ENCODE peak calls at places on chromosomes 2 and 18, in nine cellular contexts. Z is neural progenitor cell, B is HCT116, J is GM23338, U is keratinocyte, K is endothelial cell of umbilical vein, N is fibroblast of lung, R is astrocyte, Q is hepatocyte. Y is an unnamed sample.

GRCh38 chr2:201806442-201806841 is at the start of gene CDK15:
- DNase-seq in Z (no peak), B (no peak), J (no peak), U (no peak), K (no peak), N (peak), R (peak), Q (peak), Y (no peak)

GRCh38 chr2:145812163-145812554 is 1292.2 kb upstream of the ZEB2 start:
- DNase-seq in Z (no peak), B (no peak), J (no peak), U (no peak), K (peak), N (no peak), R (peak), Q (no peak), Y (no peak)

GRCh38 chr2:125172181-125172580 is 1147.1 kb downstream of the CNTNAP5 start:
- DNase-seq in Z (no peak), B (no peak), J (no peak), U (no peak), K (no peak), N (peak), R (peak), Q (no peak), Y (no peak)

GRCh38 chr18:56563568-56563967 is 74.8 kb downstream of the TXNL1 start:
- DNase-seq in Z (peak), B (peak), J (peak), U (no peak), K (no peak), N (no peak), R (no peak), Q (no peak), Y (no peak)

GRCh38 chr2:212330263-212330662 is 208.3 kb downstream of the ERBB4 start:
- DNase-seq in Z (no peak), B (no peak), J (no peak), U (no peak), K (no peak), N (no peak), R (no peak), Q (no peak), Y (no peak)

GRCh38 chr2:219634171-219634940 is 6.9 kb downstream of the SLC4A3 start:
- DNase-seq in Z (no peak), B (no peak), J (no peak), U (no peak), K (no peak), N (no peak), R (no peak), Q (no peak), Y (no peak)

GRCh38 chr2:3344897-3345296 is 32.7 kb downstream of the EIPR1 start:
- DNase-seq in Z (no peak), B (no peak), J (no peak), U (no peak), K (no peak), N (no peak), R (no peak), Q (no peak), Y (no peak)

GRCh38 chr2:240435457-240435954 is at the start of gene GPC1:
- DNase-seq in Z (peak), B (peak), J (peak), U (no peak), K (peak), N (peak), R (peak), Q (peak), Y (peak)

GRCh38 chr2:126976721-126977328 is 78.1 kb downstream of the TEX51 start:
- DNase-seq in Z (peak), B (no peak), J (no peak), U (no peak), K (no peak), N (no peak), R (no peak), Q (no peak), Y (no peak)

GRCh38 chr2:29187926-29188325 is 72.7 kb downstream of the CLIP4 start:
- DNase-seq in Z (no peak), B (no peak), J (no peak), U (no peak), K (no peak), N (peak), R (peak), Q (no peak), Y (peak)

GRCh38 chr2:239735131-239735828 is 289.9 kb downstream of the NDUFA10 start:
- DNase-seq in Z (peak), B (no peak), J (peak), U (no peak), K (no peak), N (no peak), R (no peak), Q (no peak), Y (no peak)

GRCh38 chr2:83705146-83705545 is 753.9 kb downstream of the SUCLG1 start:
- DNase-seq in Z (no peak), B (no peak), J (no peak), U (no peak), K (no peak), N (no peak), R (no peak), Q (no peak), Y (no peak)

GRCh38 chr2:230715201-230715600 is 2.6 kb downstream of the CAB39 start:
- DNase-seq in Z (no peak), B (no peak), J (no peak), U (no peak), K (peak), N (peak), R (peak), Q (no peak), Y (no peak)

GRCh38 chr2:101308432-101309210 is at the start of gene RNF149:
- DNase-seq in Z (peak), B (peak), J (peak), U (peak), K (peak), N (peak), R (peak), Q (peak), Y (peak)

GRCh38 chr18:6060149-6060548 is 164.8 kb upstream of the TMEM200C start:
- DNase-seq in Z (no peak), B (no peak), J (no peak), U (no peak), K (no peak), N (no peak), R (no peak), Q (no peak), Y (no peak)

GRCh38 chr2:127910415-127910814 is 24.7 kb upstream of the AMMECR1L start:
- DNase-seq in Z (no peak), B (no peak), J (no peak), U (no peak), K (no peak), N (no peak), R (no peak), Q (no peak), Y (no peak)

GRCh38 chr2:39356922-39357639 is 80.0 kb downstream of the MAP4K3 start:
- DNase-seq in Z (no peak), B (no peak), J (no peak), U (no peak), K (no peak), N (no peak), R (no peak), Q (no peak), Y (no peak)

GRCh38 chr2:172207916-172208315 is 105.2 kb upstream of the DLX2 start:
- DNase-seq in Z (no peak), B (no peak), J (no peak), U (no peak), K (no peak), N (peak), R (no peak), Q (peak), Y (no peak)

GRCh38 chr2:71151620-71152019 is 21.2 kb downstream of the MPHOSPH10 start:
- DNase-seq in Z (no peak), B (no peak), J (no peak), U (no peak), K (no peak), N (no peak), R (no peak), Q (no peak), Y (no peak)

GRCh38 chr18:36441872-36442271 is 144.4 kb downstream of the FHOD3 start:
- DNase-seq in Z (no peak), B (no peak), J (no peak), U (no peak), K (peak), N (peak), R (peak), Q (no peak), Y (peak)

GRCh38 chr2:127661072-127661618 is 14.2 kb downstream of the LIMS2 start:
- DNase-seq in Z (no peak), B (no peak), J (no peak), U (no peak), K (no peak), N (no peak), R (peak), Q (no peak), Y (no peak)

GRCh38 chr2:68737717-68738116 is 3.1 kb downstream of the ARHGAP25 start:
- DNase-seq in Z (no peak), B (no peak), J (no peak), U (no peak), K (no peak), N (no peak), R (no peak), Q (no peak), Y (no peak)

GRCh38 chr2:66548422-66548821 is 113.5 kb downstream of the MEIS1 start:
- DNase-seq in Z (no peak), B (no peak), J (no peak), U (no peak), K (no peak), N (no peak), R (no peak), Q (no peak), Y (no peak)

GRCh38 chr2:202064206-202064880 is 8.7 kb upstream of the KIAA2012 start:
- DNase-seq in Z (peak), B (no peak), J (peak), U (no peak), K (no peak), N (peak), R (peak), Q (peak), Y (peak)

GRCh38 chr2:180572346-180572745 is 408.1 kb upstream of the UBE2E3 start:
- DNase-seq in Z (no peak), B (no peak), J (no peak), U (no peak), K (no peak), N (peak), R (no peak), Q (no peak), Y (no peak)

GRCh38 chr2:190546734-190547133 is 12.2 kb upstream of the NEMP2 start:
- DNase-seq in Z (no peak), B (no peak), J (no peak), U (no peak), K (no peak), N (no peak), R (no peak), Q (no peak), Y (no peak)

GRCh38 chr2:190550137-190550536 is 15.6 kb upstream of the NEMP2 start:
- DNase-seq in Z (no peak), B (no peak), J (peak), U (no peak), K (no peak), N (no peak), R (no peak), Q (no peak), Y (no peak)

GRCh38 chr2:190545082-190545481 is 10.6 kb upstream of the NEMP2 start:
- DNase-seq in Z (no peak), B (no peak), J (no peak), U (no peak), K (no peak), N (peak), R (no peak), Q (no peak), Y (no peak)

GRCh38 chr2:190547914-190548313 is 13.4 kb upstream of the NEMP2 start:
- DNase-seq in Z (no peak), B (no peak), J (no peak), U (peak), K (no peak), N (no peak), R (no peak), Q (no peak), Y (peak)

DNA sequence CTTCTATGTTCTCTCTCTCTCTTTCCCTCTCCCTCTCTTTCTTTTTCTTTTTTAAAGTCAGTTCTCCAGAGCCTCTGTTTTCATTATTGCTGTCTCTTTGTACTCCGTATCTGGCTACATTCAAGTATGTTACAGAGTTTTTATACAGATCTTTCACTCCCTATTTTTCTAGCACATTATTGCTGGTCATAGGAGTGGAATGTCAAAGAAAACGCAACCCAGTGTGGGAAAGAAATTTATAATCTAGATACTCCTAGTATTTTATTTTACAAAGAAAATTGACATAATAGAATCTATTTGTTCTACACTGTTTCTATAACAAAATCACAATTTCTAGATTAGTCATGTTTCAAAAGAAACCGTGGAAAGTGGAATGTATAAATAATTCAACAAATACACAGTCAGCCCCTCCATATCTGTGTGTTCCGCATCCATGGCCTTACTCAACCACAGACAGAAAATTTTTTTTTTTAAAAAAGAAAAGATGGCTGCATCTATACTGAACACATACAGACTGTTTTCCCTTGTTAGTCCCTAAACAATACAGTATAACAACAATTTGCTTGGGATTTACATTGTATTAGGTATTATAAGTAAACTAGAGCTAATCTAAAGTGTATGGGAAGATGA is 11.3 kb upstream of the NEMP2 start:
- DNase-seq in Z (no peak), B (no peak), J (no peak), U (no peak), K (no peak), N (peak), R (peak), Q (no peak), Y (peak)
- H3K4me3 ChIP-seq in Z (no peak), B (no peak), J (no peak), U (peak), K (no peak), N (no peak), R (no peak), Q (no peak), Y (peak)

GRCh38 chr2:30707304-30707903 is 99.8 kb downstream of the CAPN13 start:
- DNase-seq in Z (no peak), B (no peak), J (no peak), U (no peak), K (no peak), N (no peak), R (no peak), Q (no peak), Y (no peak)
- TF ChIP-seq CTCF in Z (no peak), B (no peak), J (no peak), U (no peak), K (no peak), N (no peak), R (no peak), Q (no peak), Y (no peak)

GRCh38 chr2:118857677-118858484 is 10.4 kb upstream of the EN1 start:
- DNase-seq in Z (peak), B (no peak), J (peak), U (no peak), K (no peak), N (no peak), R (no peak), Q (no peak), Y (no peak)
- TF ChIP-seq EZH2 in Z (peak), B (no peak), J (peak), U (no peak), K (peak), N (peak), R (peak), Q (peak), Y (peak)

DNA sequence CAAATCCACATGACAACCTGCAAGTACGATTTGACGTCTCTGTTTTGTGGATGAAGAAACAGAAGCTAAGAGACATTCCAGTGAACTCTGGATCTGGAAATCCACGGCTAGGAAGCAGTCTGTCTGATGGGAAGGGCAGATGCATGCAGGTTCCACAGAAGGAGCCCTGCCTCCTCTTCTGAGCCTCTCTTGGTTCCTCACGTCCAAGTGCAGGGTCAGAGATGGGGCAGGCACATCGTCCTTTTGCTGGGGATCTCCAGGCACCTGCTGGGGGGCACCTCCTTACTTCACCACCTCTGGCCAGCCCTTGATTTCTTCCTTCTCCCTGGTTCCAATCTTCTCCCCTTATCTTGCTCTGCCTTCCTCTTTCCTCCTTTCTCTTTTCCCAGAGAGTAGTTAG is 137.9 kb downstream of the BCL2 start:
- DNase-seq in Z (no peak), B (no peak), J (no peak), U (no peak), K (no peak), N (no peak), R (no peak), Q (no peak), Y (no peak)
- H3K4me3 ChIP-seq in Z (no peak), B (no peak), J (no peak), U (no peak), K (no peak), N (no peak), R (no peak), Q (no peak), Y (no peak)

GRCh38 chr2:24123212-24124002 is at the start of the genes FAM228B and PFN4:
- DNase-seq in Z (peak), B (peak), J (peak), U (no peak), K (peak), N (peak), R (peak), Q (peak), Y (peak)
- TF ChIP-seq CTCF in Z (no peak), B (no peak), J (no peak), U (no peak), K (no peak), N (no peak), R (no peak), Q (no peak), Y (no peak)

GRCh38 chr2:102618452-102619413 is 620 bp upstream of the SLC9A2 start:
- DNase-seq in Z (peak), B (peak), J (peak), U (no peak), K (peak), N (peak), R (peak), Q (peak), Y (peak)
- TF ChIP-seq EZH2 in Z (peak), B (no peak), J (peak), U (no peak), K (no peak), N (peak), R (no peak), Q (no peak), Y (no peak)

DNA sequence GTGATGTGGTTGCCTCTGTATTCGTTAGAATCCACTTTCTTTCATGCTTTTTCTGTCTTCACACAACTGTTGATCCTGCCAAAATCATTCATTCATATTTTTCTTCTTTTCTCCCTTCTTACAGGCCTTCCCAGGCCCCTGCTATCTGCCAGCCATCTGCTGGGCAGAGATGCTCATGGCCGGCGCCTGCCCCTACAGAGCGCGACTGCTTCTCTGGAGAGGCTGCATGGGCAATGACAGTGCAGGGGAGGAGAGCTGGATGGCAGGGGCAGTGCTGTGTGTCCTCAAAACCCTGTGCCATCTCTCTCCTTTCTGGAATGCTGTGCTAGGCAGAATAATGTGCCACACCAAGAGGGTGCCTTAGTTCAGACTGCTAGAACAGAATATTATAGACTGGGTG is 125.2 kb downstream of the INHBB start:
- DNase-seq in Z (no peak), B (no peak), J (no peak), U (no peak), K (no peak), N (no peak), R (no peak), Q (no peak), Y (no peak)
- H3K4me3 ChIP-seq in Z (no peak), B (no peak), J (no peak), U (no peak), K (no peak), N (no peak), R (no peak), Q (no peak), Y (no peak)

GRCh38 chr2:233338046-233338445 is 16.2 kb upstream of the DGKD start:
- DNase-seq in Z (no peak), B (no peak), J (no peak), U (no peak), K (no peak), N (no peak), R (no peak), Q (no peak), Y (no peak)
- TF ChIP-seq CTCF in Z (no peak), B (no peak), J (no peak), U (no peak), K (no peak), N (no peak), R (no peak), Q (no peak), Y (no peak)